ENCODE peak calls at places on chromosomes 1 and 21, in ten cellular contexts. A, K, U, S, N, F, H, L, B and W are unnamed samples.

GRCh38 chr1:27527223-27527856 is 37.4 kb upstream of the WASF2 start:
- DNase-seq in A (no peak), K (peak), U (peak), S (no peak), N (peak), F (no peak), H (peak), L (no peak), B (peak), W (no peak)

GRCh38 chr1:152960452-152961044 is 9.9 kb upstream of the SPRR4 start:
- DNase-seq in A (no peak), K (no peak), U (no peak), S (no peak), N (peak), F (no peak), H (no peak), L (no peak), B (no peak), W (no peak)

GRCh38 chr1:32361674-32362473 is 411 bp downstream of the FAM229A start:
- DNase-seq in A (no peak), K (peak), U (peak), S (no peak), N (no peak), F (peak), H (no peak), L (peak), B (peak), W (peak)

GRCh38 chr1:92424376-92424775 is 62.3 kb downstream of the GFI1 start:
- DNase-seq in A (no peak), K (no peak), U (no peak), S (no peak), N (peak), F (no peak), H (no peak), L (no peak), B (no peak), W (no peak)

GRCh38 chr1:29122662-29122986 is 1.1 kb downstream of the TMEM200B start:
- DNase-seq in A (no peak), K (peak), U (peak), S (peak), N (no peak), F (peak), H (peak), L (no peak), B (peak), W (peak)

GRCh38 chr1:189859385-189859977 is 618.2 kb downstream of the BRINP3 start:
- DNase-seq in A (no peak), K (no peak), U (peak), S (no peak), N (peak), F (no peak), H (no peak), L (no peak), B (no peak), W (peak)

GRCh38 chr1:245074898-245075297 is 79.9 kb upstream of the KIF26B start:
- DNase-seq in A (no peak), K (no peak), U (no peak), S (no peak), N (no peak), F (no peak), H (no peak), L (no peak), B (no peak), W (no peak)

GRCh38 chr21:44379991-44380865 is 26.8 kb downstream of the TRPM2 start:
- DNase-seq in A (no peak), K (no peak), U (peak), S (no peak), N (no peak), F (no peak), H (no peak), L (no peak), B (no peak), W (no peak)

GRCh38 chr21:42794551-42794950 is 84.8 kb downstream of the WDR4 start:
- DNase-seq in A (no peak), K (no peak), U (no peak), S (no peak), N (no peak), F (no peak), H (no peak), L (no peak), B (no peak), W (no peak)

GRCh38 chr1:9826616-9827015 is 2.9 kb upstream of the CLSTN1 start:
- DNase-seq in A (no peak), K (no peak), U (no peak), S (no peak), N (no peak), F (no peak), H (no peak), L (no peak), B (no peak), W (no peak)

GRCh38 chr1:161047436-161048420 is 2.0 kb upstream of the USF1 start:
- DNase-seq in A (no peak), K (no peak), U (no peak), S (no peak), N (no peak), F (no peak), H (no peak), L (no peak), B (no peak), W (no peak)
- H3K4me3 ChIP-seq in A (no peak), K (no peak), U (no peak), S (no peak), N (no peak), F (no peak), H (no peak), L (no peak), B (no peak), W (no peak)

DNA sequence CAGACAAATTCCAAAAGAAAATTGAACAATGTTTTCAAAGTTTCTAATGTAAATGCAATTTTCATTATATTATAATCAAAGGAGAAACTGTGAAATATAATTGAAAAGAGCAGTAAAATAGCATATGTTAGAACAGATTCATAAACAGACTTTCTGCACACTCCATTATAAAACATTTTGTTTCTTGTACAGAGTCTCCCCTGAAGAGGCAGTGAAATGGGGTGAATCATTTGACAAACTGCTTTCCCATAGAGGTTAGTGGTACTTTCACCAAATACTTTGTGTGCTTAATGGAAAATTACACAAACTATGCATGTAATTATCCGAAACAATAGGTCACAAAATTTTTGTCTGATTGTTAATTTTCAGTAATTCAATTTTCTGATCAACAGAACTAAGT is 1.9 kb downstream of the RGS18 start:
- DNase-seq in A (no peak), K (no peak), U (no peak), S (no peak), N (peak), F (peak), H (no peak), L (no peak), B (no peak), W (no peak)
- TF ChIP-seq CTCF in A (no peak), K (no peak), U (no peak), S (no peak), N (no peak), F (no peak), H (no peak), L (no peak), B (no peak), W (no peak)

GRCh38 chr1:178581351-178581951 is 68.5 kb downstream of the TEX35 start:
- DNase-seq in A (no peak), K (no peak), U (no peak), S (no peak), N (no peak), F (peak), H (no peak), L (no peak), B (no peak), W (no peak)
- H3K4me3 ChIP-seq in A (no peak), K (no peak), U (no peak), S (no peak), N (no peak), F (no peak), H (no peak), L (no peak), B (no peak), W (no peak)

GRCh38 chr1:53471000-53471399 is 11.8 kb downstream of the DMRTB1 start:
- DNase-seq in A (no peak), K (no peak), U (no peak), S (no peak), N (no peak), F (no peak), H (no peak), L (no peak), B (no peak), W (no peak)

GRCh38 chr1:53469373-53469772 is 10.2 kb downstream of the DMRTB1 start:
- DNase-seq in A (no peak), K (no peak), U (no peak), S (no peak), N (no peak), F (no peak), H (no peak), L (no peak), B (no peak), W (no peak)

GRCh38 chr1:53468374-53468773 is 9.2 kb downstream of the DMRTB1 start:
- DNase-seq in A (no peak), K (no peak), U (no peak), S (no peak), N (no peak), F (no peak), H (no peak), L (no peak), B (no peak), W (no peak)

GRCh38 chr1:53470584-53470983 is 11.4 kb downstream of the DMRTB1 start:
- DNase-seq in A (no peak), K (no peak), U (no peak), S (no peak), N (no peak), F (no peak), H (no peak), L (no peak), B (no peak), W (no peak)

DNA sequence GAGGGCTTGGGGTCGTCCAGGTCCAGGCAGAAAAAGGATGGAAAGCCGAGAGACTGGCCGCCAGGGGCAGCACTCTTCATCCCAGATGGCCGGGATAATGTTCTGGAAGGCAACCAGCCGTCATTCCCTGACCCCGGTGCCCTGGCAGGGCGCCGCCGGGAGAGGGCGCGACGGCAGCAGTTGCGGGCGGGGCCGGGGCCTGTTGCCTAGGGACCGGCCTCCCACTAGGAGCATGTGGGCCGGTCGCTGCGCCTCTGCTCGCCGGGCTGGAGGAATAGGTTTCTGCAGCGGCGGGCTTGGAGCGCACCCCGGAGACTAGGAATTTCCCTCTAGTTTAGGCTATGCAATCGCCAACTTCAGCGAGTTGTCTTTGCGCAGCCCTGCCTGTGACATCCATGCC is 11.0 kb downstream of the DMRTB1 start:
- DNase-seq in A (peak), K (peak), U (no peak), S (peak), N (no peak), F (peak), H (peak), L (peak), B (peak), W (peak)
- TF ChIP-seq CTCF in A (peak), K (peak), U (no peak), S (peak), N (no peak), F (peak), H (peak), L (peak), B (peak), W (peak)

DNA sequence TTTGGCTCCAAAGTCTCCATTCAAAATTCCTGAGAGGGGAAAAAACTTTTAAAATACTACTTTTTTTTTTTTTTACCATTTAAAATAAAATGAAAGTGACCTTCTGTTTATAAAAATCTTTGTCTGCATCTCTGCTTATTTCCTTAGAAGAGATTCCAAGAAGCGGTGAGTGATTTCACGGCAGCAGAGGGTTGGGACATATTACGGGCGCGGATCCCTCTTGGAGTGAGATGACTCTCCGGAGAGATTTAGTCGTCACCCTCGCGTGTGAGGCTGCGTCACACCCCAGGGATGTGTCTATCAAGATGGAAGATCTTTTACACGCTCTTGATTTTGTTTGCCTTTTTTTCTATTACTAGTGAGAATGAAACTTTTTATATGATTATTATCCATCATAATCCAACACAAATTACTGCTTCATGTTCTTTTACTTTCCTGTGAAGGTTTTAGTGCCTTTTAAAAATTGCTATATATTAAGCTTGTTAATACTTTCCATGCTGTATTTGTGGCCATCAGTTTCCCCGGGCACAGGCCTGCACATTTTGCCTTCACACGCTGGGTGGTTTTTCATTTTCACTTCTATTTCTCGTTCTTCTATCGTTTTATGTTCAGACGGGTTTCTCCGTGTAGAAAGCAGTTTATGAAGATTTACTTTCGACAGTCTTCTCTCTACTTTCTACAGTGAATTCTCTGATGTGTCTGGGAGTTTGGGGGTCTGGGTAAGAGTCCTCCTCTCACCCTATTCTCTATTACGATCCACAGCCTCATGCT is 9.7 kb downstream of the RUNX3 start:
- DNase-seq in A (no peak), K (no peak), U (no peak), S (peak), N (no peak), F (no peak), H (peak), L (peak), B (peak), W (peak)
- H3K4me3 ChIP-seq in A (no peak), K (peak), U (no peak), S (no peak), N (no peak), F (no peak), H (peak), L (no peak), B (no peak), W (no peak)

DNA sequence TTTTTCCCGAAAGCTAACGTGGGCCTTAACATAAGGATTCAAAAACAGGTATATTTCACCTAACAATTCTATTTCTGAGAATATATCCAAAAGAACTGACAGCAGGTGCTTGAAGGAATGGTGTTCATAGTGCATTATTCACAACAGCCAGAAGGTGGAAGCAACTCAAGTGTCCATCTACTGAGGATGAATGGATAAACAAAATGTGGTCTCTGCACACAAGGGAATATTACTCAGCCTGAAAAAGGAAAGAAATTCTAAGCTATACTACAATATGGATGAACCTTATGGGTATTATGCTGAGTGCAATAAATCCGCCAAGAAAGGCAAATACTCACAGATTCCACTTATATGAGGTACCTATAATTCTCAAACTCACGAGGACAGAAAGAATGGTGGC is 6.1 kb upstream of the RIPPLY3 start:
- DNase-seq in A (no peak), K (no peak), U (no peak), S (no peak), N (peak), F (no peak), H (no peak), L (no peak), B (no peak), W (no peak)
- TF ChIP-seq CTCF in A (no peak), K (no peak), U (peak), S (no peak), N (no peak), F (peak), H (no peak), L (no peak), B (no peak), W (peak)

DNA sequence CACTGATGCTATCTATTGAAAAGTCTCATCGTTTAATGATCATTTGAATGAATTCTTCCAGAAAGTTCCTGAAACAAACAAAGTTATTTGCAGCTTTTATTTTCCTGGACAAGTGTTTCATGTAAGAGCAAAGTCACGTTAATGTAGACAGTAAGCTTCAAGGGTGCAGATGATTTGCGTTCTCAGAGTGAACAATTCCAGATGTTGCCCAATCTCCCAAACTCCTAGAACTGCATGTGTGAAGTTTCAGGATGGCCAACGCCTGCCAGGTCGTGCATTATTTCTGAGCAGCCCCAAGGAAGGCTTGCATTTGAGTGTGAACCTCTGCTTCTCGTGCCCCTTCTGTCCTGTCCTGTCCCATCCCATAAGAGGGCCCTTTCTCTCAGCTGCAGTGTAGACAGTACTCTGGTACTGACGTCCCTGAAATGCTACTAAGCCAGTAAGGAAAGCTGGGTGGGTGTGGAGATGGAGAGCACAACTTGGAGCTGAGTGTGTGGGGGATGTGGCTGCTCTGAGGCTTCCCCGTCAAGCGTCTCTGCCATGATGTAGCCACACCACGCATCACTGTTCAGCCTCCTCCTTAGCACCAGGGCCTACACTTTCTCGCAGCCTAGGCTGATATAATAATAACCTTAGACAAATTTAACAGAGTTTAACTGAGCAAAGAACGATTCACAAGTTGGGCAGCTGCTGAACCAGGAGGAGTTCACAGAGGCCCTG is 50.2 kb downstream of the RHOU start:
- DNase-seq in A (no peak), K (no peak), U (no peak), S (no peak), N (no peak), F (no peak), H (no peak), L (no peak), B (no peak), W (no peak)
- H3K4me3 ChIP-seq in A (no peak), K (no peak), U (no peak), S (no peak), N (no peak), F (no peak), H (no peak), L (no peak), B (no peak), W (no peak)

DNA sequence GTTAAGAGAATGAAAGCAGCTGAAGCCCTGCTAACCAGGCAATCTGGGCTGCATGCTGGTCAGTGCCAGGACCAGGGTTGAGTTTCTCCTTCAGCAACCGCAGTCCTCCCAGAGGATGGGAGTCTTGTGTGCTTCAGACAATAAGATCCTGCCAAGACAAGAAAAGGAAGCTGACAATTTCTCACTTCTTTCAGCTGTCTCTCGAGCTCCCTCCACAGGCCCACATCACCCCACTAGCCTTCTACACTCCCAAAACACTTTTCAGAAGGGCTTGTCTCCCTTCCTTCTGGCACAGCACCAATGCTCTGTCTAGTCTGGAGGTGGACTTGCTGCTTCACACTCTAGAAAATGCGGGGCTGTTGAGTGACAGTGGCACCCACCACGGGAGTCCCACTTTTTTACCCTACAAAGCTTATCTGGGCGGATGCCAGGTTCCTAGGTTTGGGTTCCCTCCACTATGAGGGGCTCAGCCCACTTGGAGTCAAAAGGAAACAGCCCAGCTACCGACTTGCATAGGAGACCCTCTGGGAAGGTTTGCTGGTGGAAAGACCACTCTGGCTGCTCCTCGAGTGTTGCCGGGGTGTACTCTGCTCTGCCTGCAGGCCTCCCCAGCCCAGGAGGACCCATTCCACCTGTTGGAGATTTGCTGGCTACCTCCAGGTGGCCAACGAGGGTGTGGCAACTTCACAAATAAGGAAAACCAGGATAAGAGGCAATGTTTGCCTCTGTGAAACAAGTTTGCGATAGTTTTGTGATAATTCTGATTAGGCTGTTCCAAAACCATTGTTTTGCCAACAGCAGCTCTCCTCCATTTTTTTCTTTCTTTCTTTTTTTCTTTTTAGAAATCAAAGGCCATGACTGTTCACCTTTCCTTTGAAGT is 68.9 kb downstream of the TENT5C start:
- DNase-seq in A (no peak), K (no peak), U (no peak), S (no peak), N (peak), F (peak), H (peak), L (no peak), B (no peak), W (peak)
- TF ChIP-seq CTCF in A (peak), K (peak), U (no peak), S (no peak), N (peak), F (peak), H (peak), L (peak), B (no peak), W (peak)

GRCh38 chr1:150562384-150563339 is 13.5 kb downstream of the ADAMTSL4 start:
- DNase-seq in A (no peak), K (no peak), U (no peak), S (no peak), N (peak), F (no peak), H (no peak), L (no peak), B (peak), W (no peak)
- H3K4me3 ChIP-seq in A (peak), K (peak), U (no peak), S (no peak), N (no peak), F (no peak), H (peak), L (peak), B (peak), W (no peak)